ENCODE peak calls at places on chromosomes 6 and 20, in four cellular contexts. J is uterus, E is AG10803, V is lung. P is an unnamed sample.

GRCh38 chr6:100464910-100465700 is at the start of gene SIM1:
- DNase-seq in V (no peak), E (peak), J (no peak), P (no peak)

GRCh38 chr20:9903048-9903651 is 64.3 kb upstream of the PAK5 start:
- DNase-seq in V (no peak), E (no peak), J (no peak), P (no peak)

GRCh38 chr6:107434812-107435211 is 24.6 kb downstream of the PDSS2 start:
- DNase-seq in E (no peak), J (no peak), V (no peak), P (no peak)

GRCh38 chr6:168157272-168158007 is 78.4 kb upstream of the FRMD1 start:
- DNase-seq in V (no peak), J (peak), E (peak), P (peak)

GRCh38 chr6:107869871-107870270 is 45.8 kb upstream of the SCML4 start:
- DNase-seq in V (no peak), E (no peak), J (no peak), P (no peak)

GRCh38 chr6:157976345-157977175 is 5.1 kb upstream of the SYNJ2 start:
- DNase-seq in V (no peak), E (no peak), J (no peak), P (no peak)

GRCh38 chr6:27866370-27867050 is 45.7 kb downstream of the OR2B2 start:
- DNase-seq in E (peak), J (no peak), V (no peak), P (no peak)

GRCh38 chr6:79231101-79231500 is 3.4 kb downstream of the HMGN3 start:
- DNase-seq in J (no peak), V (no peak), E (no peak), P (no peak)

GRCh38 chr20:44098657-44099056 is 88.3 kb downstream of the JPH2 start:
- DNase-seq in E (no peak), V (no peak), J (no peak), P (no peak)

GRCh38 chr6:1903780-1904493 is 294.2 kb downstream of the FOXC1 start:
- DNase-seq in E (no peak), V (no peak), J (no peak), P (no peak)

GRCh38 chr6:109297719-109298118 is 84.5 kb downstream of the CD164 start:
- DNase-seq in E (no peak), V (no peak), J (no peak), P (no peak)

GRCh38 chr6:108174371-108175175 is 8.8 kb downstream of the NR2E1 start:
- DNase-seq in J (no peak), E (peak), V (no peak), P (no peak)

GRCh38 chr6:170167657-170168159 is 123.2 kb downstream of the DLL1 start:
- DNase-seq in V (no peak), J (no peak), E (no peak), P (no peak)

DNA sequence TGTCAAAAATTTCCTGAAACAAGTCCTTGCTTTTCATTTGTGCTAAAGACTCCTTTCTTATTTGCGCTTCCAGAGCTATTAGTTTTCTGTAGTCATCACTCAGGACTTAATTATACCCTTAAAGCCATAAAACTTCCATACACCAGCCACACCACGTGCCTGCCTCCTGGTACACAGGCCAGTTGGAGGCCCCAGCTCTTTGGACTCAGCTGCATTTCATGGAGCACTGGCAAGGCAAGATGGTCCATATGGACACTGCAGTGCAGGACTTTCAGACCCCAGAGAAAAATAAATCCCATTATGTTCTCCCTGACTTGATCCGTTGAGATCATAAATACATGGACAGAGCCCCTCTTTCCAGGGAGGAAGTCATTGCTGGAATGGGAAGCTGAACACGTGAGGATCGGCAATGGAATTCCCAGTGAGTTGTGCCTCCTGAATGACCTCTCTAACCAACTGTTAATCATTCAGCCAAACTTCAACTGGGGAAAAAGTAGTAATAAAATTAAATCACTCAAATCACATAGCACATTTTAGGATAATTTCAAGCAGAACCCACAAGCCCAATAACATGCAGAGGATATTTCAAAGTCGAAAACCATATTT is 173.1 kb downstream of the HACE1 start:
- DNase-seq in J (no peak), E (no peak), V (no peak), P (no peak)
- H3K4me3 ChIP-seq in J (no peak), E (no peak), V (no peak), P (no peak)

GRCh38 chr6:29631860-29632731 is 887 bp downstream of the GABBR1 start:
- DNase-seq in E (peak), J (peak), V (peak), P (peak)

GRCh38 chr6:29631209-29631810 is 1.7 kb downstream of the GABBR1 start:
- DNase-seq in E (no peak), V (no peak), J (no peak), P (no peak)

GRCh38 chr6:29632789-29633531 is at the start of gene GABBR1:
- DNase-seq in V (peak), E (peak), J (peak), P (peak)

GRCh38 chr6:29637247-29637646 is 4.3 kb upstream of the GABBR1 start:
- DNase-seq in E (no peak), V (no peak), J (no peak), P (no peak)

DNA sequence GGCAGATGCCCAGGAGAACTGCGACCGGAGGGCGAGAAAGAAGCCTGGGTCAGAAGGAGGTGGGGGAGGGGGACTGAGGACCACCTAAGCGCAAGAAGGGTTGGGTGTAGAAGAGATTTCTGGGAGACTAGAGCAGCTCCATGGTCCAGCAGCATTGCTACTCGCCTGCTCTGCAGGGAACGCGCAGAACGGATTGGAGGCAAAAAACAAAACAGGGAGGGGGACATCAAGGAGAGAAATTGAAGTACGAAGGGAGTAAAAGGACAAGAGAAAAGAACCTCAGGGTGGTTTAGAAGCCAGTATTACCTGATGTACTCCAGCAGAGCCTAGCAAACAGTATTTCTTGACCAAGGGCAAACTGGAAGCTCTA is 534 bp upstream of the GABBR1 start:
- DNase-seq in E (no peak), J (no peak), V (no peak), P (no peak)
- H3K4me3 ChIP-seq in E (peak), J (peak), V (peak), P (peak)

GRCh38 chr6:101711518-101711917 is 318.0 kb downstream of the GRIK2 start:
- DNase-seq in E (no peak), J (no peak), V (no peak), P (no peak)

GRCh38 chr6:101716810-101717209 is 323.3 kb downstream of the GRIK2 start:
- DNase-seq in J (no peak), V (no peak), E (no peak), P (no peak)

DNA sequence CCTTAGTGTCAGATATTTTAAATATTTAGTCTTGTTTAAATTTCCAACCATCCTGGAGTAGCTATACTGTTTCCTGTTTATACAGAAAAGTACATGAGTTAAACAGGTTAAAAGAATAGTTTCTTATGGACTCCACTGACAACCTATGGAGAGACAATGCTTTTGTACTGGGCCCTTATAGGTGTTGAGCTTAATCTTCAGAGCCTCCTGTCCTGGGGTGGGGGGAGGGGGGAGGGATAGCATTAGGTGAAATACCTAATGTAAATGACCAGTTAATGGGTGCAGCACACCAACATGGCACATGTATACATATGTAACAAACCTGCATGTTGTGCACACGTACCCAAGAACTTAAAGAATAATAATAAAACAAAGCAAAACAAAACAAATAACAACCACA is 322.9 kb downstream of the GRIK2 start:
- DNase-seq in E (no peak), J (no peak), V (no peak), P (no peak)
- H3K4me3 ChIP-seq in E (no peak), J (no peak), V (no peak), P (no peak)

DNA sequence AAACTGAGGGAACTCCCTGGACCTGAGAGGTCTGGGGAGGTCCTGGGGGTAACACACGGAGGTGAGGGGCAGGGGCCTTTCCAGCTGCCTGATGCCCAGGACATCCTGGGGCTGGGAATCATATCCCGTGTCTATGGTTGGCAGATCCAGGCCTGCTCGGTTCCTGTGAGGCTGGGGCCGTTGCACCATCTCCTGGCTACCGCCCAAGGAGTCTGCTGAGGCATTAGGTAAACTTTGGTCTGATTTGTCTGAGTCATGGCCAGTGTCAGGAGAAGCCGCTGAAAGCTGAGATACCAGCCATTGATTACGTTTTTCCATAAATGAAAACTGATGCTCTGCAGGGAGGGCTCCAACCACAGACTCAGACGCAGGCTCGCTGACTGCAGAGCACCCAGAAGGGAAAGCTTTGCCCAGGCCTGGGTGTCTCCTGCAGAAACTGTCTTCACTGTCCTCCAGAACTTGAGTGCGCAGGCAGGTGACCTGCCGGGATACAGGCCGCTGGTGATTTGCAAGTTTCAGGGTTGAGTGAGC is 14.2 kb downstream of the TRAF3IP2 start:
- DNase-seq in J (peak), E (peak), V (peak), P (peak)
- H3K4me3 ChIP-seq in J (no peak), E (peak), V (no peak), P (no peak)

GRCh38 chr6:125743604-125744003 is 5.8 kb upstream of the HEY2 start:
- DNase-seq in J (no peak), E (no peak), V (no peak), P (no peak)

GRCh38 chr6:125746731-125747588 is 2.5 kb upstream of the HEY2 start:
- DNase-seq in J (peak), V (peak), E (peak), P (peak)

GRCh38 chr6:125746019-125746414 is 3.4 kb upstream of the HEY2 start:
- DNase-seq in E (no peak), J (no peak), V (no peak), P (no peak)

GRCh38 chr6:125747589-125748533 is 1.6 kb upstream of the HEY2 start:
- DNase-seq in V (no peak), J (no peak), E (no peak), P (peak)

DNA sequence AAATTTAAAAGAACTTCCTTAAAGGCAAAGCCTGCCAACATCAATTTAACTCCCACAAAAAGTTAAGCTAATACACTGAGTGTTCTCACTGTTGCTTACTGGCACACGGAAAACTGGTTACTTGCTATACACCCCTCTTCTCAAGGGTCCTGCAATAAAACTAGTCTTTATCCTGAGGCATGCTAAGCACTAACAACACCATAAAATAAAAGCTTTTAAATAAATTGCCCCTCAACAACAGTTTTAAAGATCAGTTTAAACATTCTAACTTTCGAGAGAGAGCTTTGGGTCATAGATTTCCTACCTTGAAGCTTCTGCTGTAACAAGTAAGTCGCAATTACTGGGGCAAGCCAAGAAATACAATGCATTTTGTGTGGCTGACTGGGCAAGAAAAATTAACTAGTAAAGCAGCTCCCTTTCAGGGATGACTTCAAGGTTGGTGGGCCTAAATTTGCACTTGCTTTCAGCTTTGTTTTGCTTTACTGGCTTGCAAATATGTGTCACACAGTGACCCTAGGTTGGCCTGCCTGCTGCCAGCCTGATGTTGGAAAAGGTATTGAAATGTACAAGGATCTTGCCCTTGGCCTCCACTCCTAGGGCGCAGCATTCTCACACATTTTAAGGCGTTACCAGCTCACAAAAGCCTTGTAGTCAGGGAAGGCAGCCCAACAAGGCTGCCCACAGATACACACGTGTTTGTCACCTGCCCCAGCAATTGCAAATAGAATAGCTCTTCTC is 4.0 kb upstream of the HEY2 start:
- DNase-seq in E (no peak), J (no peak), V (no peak), P (no peak)
- H3K4me3 ChIP-seq in E (no peak), J (no peak), V (no peak), P (peak)

DNA sequence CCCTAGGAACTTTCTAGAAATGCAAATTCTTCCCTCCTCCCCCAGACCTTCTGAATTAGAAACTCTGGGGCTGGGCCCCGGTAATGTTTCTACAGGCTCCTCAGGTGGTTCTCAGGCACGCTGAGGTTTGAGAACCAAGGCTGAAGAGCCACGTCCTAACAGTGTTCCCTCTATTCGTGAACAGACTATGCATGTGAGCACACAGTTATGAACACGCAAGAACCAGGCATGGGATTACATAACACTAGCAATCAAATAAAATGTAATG is 104.4 kb downstream of the TCP11 start:
- DNase-seq in E (no peak), V (no peak), J (no peak), P (no peak)
- H3K4me3 ChIP-seq in E (no peak), V (no peak), J (no peak), P (no peak)

DNA sequence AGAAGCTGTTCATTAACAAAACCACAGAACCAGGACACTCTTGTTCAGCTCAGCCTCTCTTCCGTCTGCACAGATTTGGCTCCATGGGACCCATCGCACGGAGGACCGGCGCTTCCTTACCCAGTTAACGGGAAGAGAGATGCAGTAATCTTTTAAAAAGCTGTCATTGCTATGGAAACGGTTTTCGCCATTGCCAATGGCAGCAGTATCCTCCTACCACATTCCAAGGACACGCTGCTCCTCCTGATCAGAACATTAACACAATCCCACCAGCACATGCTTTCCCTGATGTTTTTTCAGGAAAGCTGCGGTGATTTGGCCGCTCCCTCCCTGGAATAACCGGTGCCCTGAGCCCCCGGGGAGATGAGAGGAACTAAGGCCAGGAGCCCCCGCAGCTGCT is 2.8 kb downstream of the BNIP5 start:
- DNase-seq in V (no peak), J (no peak), E (peak), P (no peak)
- H3K4me3 ChIP-seq in V (no peak), J (no peak), E (no peak), P (no peak)

DNA sequence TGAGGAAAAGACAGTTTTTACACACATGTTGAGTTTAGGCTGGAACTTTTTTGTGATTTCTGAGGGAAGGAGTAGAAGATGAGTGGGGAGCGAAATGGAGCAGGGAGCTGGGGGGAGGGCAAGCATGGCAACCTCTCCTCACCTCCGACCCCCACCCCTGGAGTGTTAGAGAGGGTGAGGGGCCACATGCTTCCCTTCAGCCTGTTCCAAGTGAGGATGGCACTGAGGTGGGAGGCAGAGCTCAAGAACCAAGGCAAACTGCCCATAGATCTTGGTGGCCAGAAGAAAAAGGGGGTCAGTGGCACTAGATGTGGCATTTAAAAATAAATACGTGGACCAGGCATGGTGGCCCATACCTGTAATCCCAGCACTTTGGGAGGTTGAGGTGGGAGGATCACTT is 4.8 kb downstream of the TTBK1 start:
- DNase-seq in V (no peak), J (no peak), E (no peak), P (no peak)
- H3K4me3 ChIP-seq in V (no peak), J (no peak), E (no peak), P (peak)